ENCODE peak calls at places on chromosomes 6 and 20, in five cellular contexts. L is choroid plexus epithelial cell, R is activated gamma-delta T cell treated with Interleukin-2 at 50 U/mL for 16 hours, A is RWPE1, U is right cardiac atrium. X is an unnamed sample.

GRCh38 chr6:101083533-101084172 is 202.5 kb upstream of the ASCC3 start:
- DNase-seq in A (peak), L (peak), R (no peak), U (no peak), X (peak)

GRCh38 chr6:47479156-47479541 is 1.6 kb downstream of the CD2AP start:
- DNase-seq in U (no peak), R (no peak), A (no peak), L (peak), X (no peak)

GRCh38 chr6:126180585-126180984 is 159.3 kb upstream of the CENPW start:
- DNase-seq in R (no peak), A (peak), L (peak), U (no peak), X (peak)

GRCh38 chr20:41956316-41957050 is 338.3 kb upstream of the CHD6 start:
- DNase-seq in U (no peak), L (no peak), R (no peak), A (no peak), X (no peak)

GRCh38 chr20:32482251-32483220 is 102.6 kb downstream of the NOL4L start:
- DNase-seq in U (peak), R (no peak), L (peak), A (no peak), X (no peak)

GRCh38 chr6:158630944-158631616 is 13.5 kb downstream of the DYNLT1 start:
- DNase-seq in A (no peak), L (peak), U (peak), R (no peak), X (no peak)

GRCh38 chr6:169380493-169380892 is 126.8 kb upstream of the THBS2 start:
- DNase-seq in A (no peak), L (no peak), U (no peak), R (no peak), X (no peak)

GRCh38 chr6:165760803-165761185 is 97.8 kb upstream of the PDE10A start:
- DNase-seq in A (no peak), U (no peak), R (no peak), L (no peak), X (no peak)

GRCh38 chr6:2658788-2659187 is 91.9 kb downstream of the MYLK4 start:
- DNase-seq in L (peak), R (no peak), U (no peak), A (peak), X (no peak)

GRCh38 chr6:46393940-46394337 is 97.3 kb downstream of the RCAN2 start:
- DNase-seq in L (no peak), R (no peak), U (no peak), A (no peak), X (no peak)

GRCh38 chr6:44178424-44179071 is 19.9 kb downstream of the CAPN11 start:
- DNase-seq in A (no peak), U (no peak), R (no peak), L (no peak), X (no peak)

GRCh38 chr20:53918949-53919361 is 151.4 kb downstream of the BCAS1 start:
- DNase-seq in L (no peak), R (no peak), U (no peak), A (no peak), X (no peak)

GRCh38 chr6:5484692-5485091 is 223.4 kb downstream of the FARS2 start:
- DNase-seq in L (no peak), R (no peak), U (no peak), A (no peak), X (no peak)

GRCh38 chr20:1632228-1632577 is 12.4 kb upstream of the SIRPB1 start:
- DNase-seq in R (no peak), U (no peak), A (no peak), L (no peak), X (no peak)

GRCh38 chr6:98016565-98016964 is 733.5 kb upstream of the MMS22L start:
- DNase-seq in R (no peak), A (no peak), U (no peak), L (no peak), X (no peak)

GRCh38 chr6:78909391-78909790 is 42.0 kb downstream of the IRAK1BP1 start:
- DNase-seq in U (no peak), R (no peak), A (no peak), L (peak), X (peak)

GRCh38 chr6:37651991-37652390 is 45.7 kb downstream of the MDGA1 start:
- DNase-seq in A (no peak), U (peak), L (no peak), R (no peak), X (no peak)

GRCh38 chr20:5835234-5835845 is 85.1 kb downstream of the SHLD1 start:
- DNase-seq in A (peak), U (peak), L (peak), R (peak), X (no peak)

GRCh38 chr6:5084787-5085637 is at the start of gene PPP1R3G:
- DNase-seq in A (no peak), L (peak), R (no peak), U (peak), X (no peak)

GRCh38 chr6:168342626-168343025 is 23.0 kb upstream of the DACT2 start:
- DNase-seq in L (no peak), A (peak), R (no peak), U (no peak), X (no peak)

GRCh38 chr6:16836186-16836981 is 75.1 kb upstream of the ATXN1 start:
- DNase-seq in L (peak), A (no peak), R (no peak), U (no peak), X (no peak)

GRCh38 chr6:129102741-129103140 is 219.8 kb downstream of the LAMA2 start:
- DNase-seq in A (no peak), R (no peak), L (peak), U (peak), X (no peak)

GRCh38 chr6:87794922-87795885 is 93.2 kb upstream of the AKIRIN2 start:
- DNase-seq in A (no peak), R (no peak), L (no peak), U (no peak), X (no peak)